ENCODE peak calls at places on chromosomes 3 and 15, in eight cellular contexts. U is AG04449, E is foreskin fibroblast, P is AG09319, D is germinal center, S is NCI-H460, I is omental fat pad, Y is anterior cingulate cortex. V is an unnamed sample.

GRCh38 chr3:171532294-171532693 is 72.1 kb upstream of the TNIK start:
- DNase-seq in I (no peak), S (no peak), U (no peak), Y (no peak), P (no peak), D (no peak), E (no peak), V (no peak)

GRCh38 chr3:123642182-123642956 is 57.5 kb upstream of the HACD2 start:
- DNase-seq in D (peak; percentile 78), I (peak; percentile 50), E (peak; percentile 93), P (peak; percentile 68), U (peak; percentile 56), Y (peak; percentile 25), S (peak; percentile 65), V (peak; percentile 79)

GRCh38 chr3:39528844-39529243 is 61.4 kb downstream of the MOBP start:
- DNase-seq in S (no peak), P (no peak), Y (no peak), D (no peak), I (no peak), U (no peak), E (no peak), V (no peak)

GRCh38 chr3:29335438-29335837 is 54.6 kb downstream of the RBMS3 start:
- DNase-seq in S (peak; percentile 81), D (no peak), Y (no peak), I (peak; percentile 42), U (peak; percentile 98), E (peak; percentile 97), P (peak; percentile 95), V (no peak)

GRCh38 chr15:58715266-58715917 is 34.1 kb downstream of the ADAM10 start:
- DNase-seq in P (no peak), U (no peak), D (no peak), S (no peak), Y (no peak), I (no peak), E (no peak), V (no peak)

GRCh38 chr15:51796777-51797474 is 32.5 kb upstream of the TMOD3 start:
- DNase-seq in Y (no peak), U (no peak), P (no peak), I (no peak), S (peak; percentile 72), D (no peak), E (peak; percentile 38), V (no peak)

GRCh38 chr15:60963557-60963956 is 265.5 kb downstream of the RORA start:
- DNase-seq in U (no peak), Y (no peak), I (no peak), D (no peak), E (no peak), S (no peak), P (no peak), V (no peak)

GRCh38 chr3:195172285-195172684 is 98.7 kb downstream of the XXYLT1 start:
- DNase-seq in D (no peak), E (no peak), I (no peak), P (no peak), U (no peak), Y (no peak), S (no peak), V (no peak)

GRCh38 chr15:51382787-51383186 is 41.3 kb downstream of the GLDN start:
- DNase-seq in E (peak; percentile 77), S (peak; percentile 17), Y (no peak), D (peak; percentile 20), I (no peak), U (no peak), P (peak; percentile 27), V (peak; percentile 55)

GRCh38 chr3:150870406-150870805 is 34.8 kb downstream of the MINDY4B start:
- DNase-seq in Y (no peak), D (no peak), I (no peak), S (no peak), U (peak; percentile 55), P (no peak), E (peak; percentile 58), V (no peak)

GRCh38 chr15:60390931-60391501 is 6.8 kb downstream of the ANXA2 start:
- DNase-seq in Y (no peak), D (no peak), E (peak; percentile 95), P (peak; percentile 80), S (peak; percentile 96), U (no peak), I (no peak), V (no peak)

GRCh38 chr3:39855517-39855916 is 46.1 kb downstream of the MYRIP start:
- DNase-seq in Y (no peak), D (no peak), S (no peak), E (no peak), P (no peak), I (no peak), U (no peak), V (no peak)

GRCh38 chr15:92657486-92657885 is 1.9 kb upstream of the FAM174B start:
- DNase-seq in E (no peak), D (no peak), I (no peak), U (no peak), P (no peak), Y (no peak), S (no peak), V (no peak)

GRCh38 chr3:126704494-126705214 is 614 bp downstream of the CHCHD6 start:
- DNase-seq in I (no peak), Y (no peak), P (no peak), S (no peak), D (no peak), U (no peak), E (peak; percentile 36), V (no peak)

GRCh38 chr15:77568960-77569646 is 63.6 kb downstream of the LINGO1 start:
- DNase-seq in I (peak; percentile 36), S (no peak), E (peak; percentile 38), Y (no peak), P (no peak), U (no peak), D (no peak), V (no peak)

GRCh38 chr3:42490243-42490642 is 12.2 kb upstream of the VIPR1 start:
- DNase-seq in D (no peak), P (no peak), S (no peak), Y (no peak), E (no peak), I (no peak), U (no peak), V (peak; percentile 50)

GRCh38 chr15:70528270-70528706 is 235.1 kb downstream of the UACA start:
- DNase-seq in U (no peak), Y (no peak), P (no peak), S (no peak), D (peak; percentile 59), E (no peak), I (no peak), V (peak; percentile 74)

GRCh38 chr3:60696559-60697125 is 554.6 kb downstream of the FHIT start:
- DNase-seq in P (no peak), Y (no peak), D (no peak), S (no peak), I (no peak), U (no peak), E (no peak), V (no peak)

GRCh38 chr3:50464578-50464977 is 38.9 kb downstream of the CACNA2D2 start:
- DNase-seq in P (no peak), E (no peak), Y (no peak), U (no peak), S (no peak), D (no peak), I (no peak), V (no peak)

GRCh38 chr15:87493803-87494202 is 762.7 kb downstream of the NTRK3 start:
- DNase-seq in U (no peak), P (no peak), S (no peak), I (no peak), E (no peak), D (no peak), Y (no peak), V (no peak)

GRCh38 chr3:49785565-49786356 is 581 bp downstream of the IP6K1 start:
- DNase-seq in D (peak; percentile 40), E (peak; percentile 61), I (no peak), P (no peak), U (no peak), Y (no peak), S (no peak), V (no peak)

GRCh38 chr3:96101013-96101412 is 713.4 kb upstream of the EPHA6 start:
- DNase-seq in E (no peak), S (no peak), I (no peak), U (no peak), D (no peak), P (no peak), Y (no peak), V (no peak)

GRCh38 chr15:99058421-99058870 is 46.4 kb upstream of the SYNM start:
- DNase-seq in Y (no peak), U (no peak), P (no peak), I (no peak), S (no peak), D (no peak), E (no peak), V (no peak)

GRCh38 chr3:175255698-175256097 is 396.6 kb downstream of the NAALADL2 start:
- DNase-seq in E (peak; percentile 92), U (no peak), D (no peak), S (no peak), Y (no peak), I (no peak), P (no peak), V (no peak)

GRCh38 chr3:147521646-147522045 is 112.5 kb downstream of the ZIC1 start:
- DNase-seq in U (peak; percentile 12), S (no peak), Y (no peak), D (no peak), P (no peak), E (peak; percentile 52), I (no peak), V (no peak)

GRCh38 chr3:139679218-139679617 is 1.4 kb upstream of the NMNAT3 start:
- DNase-seq in Y (no peak), P (no peak), D (no peak), I (no peak), U (no peak), E (no peak), S (no peak), V (no peak)

GRCh38 chr3:108100906-108101305 is 10.1 kb upstream of the CD47 start:
- DNase-seq in S (no peak), I (no peak), Y (no peak), E (no peak), P (no peak), D (peak; percentile 36), U (no peak), V (peak; percentile 68)

GRCh38 chr3:128505771-128506170 is 12.8 kb upstream of the GATA2 start:
- DNase-seq in U (no peak), Y (no peak), I (no peak), E (no peak), P (no peak), S (no peak), D (no peak), V (no peak)

GRCh38 chr15:80179025-80179759 is 26.4 kb downstream of the FAH start:
- DNase-seq in E (peak; percentile 95), P (peak; percentile 61), D (no peak), I (no peak), S (peak; percentile 20), Y (no peak), U (peak; percentile 59), V (no peak)

GRCh38 chr3:190064112-190064511 is 56.6 kb downstream of the P3H2 start:
- DNase-seq in S (no peak), U (peak; percentile 76), Y (no peak), I (no peak), D (no peak), P (peak; percentile 67), E (peak; percentile 86), V (no peak)

GRCh38 chr3:123039178-123039577 is 11.6 kb upstream of the SEMA5B start:
- DNase-seq in P (no peak), D (no peak), S (no peak), I (no peak), Y (no peak), E (no peak), U (no peak), V (no peak)

GRCh38 chr3:43616034-43616433 is 5.8 kb downstream of the ANO10 start:
- DNase-seq in P (no peak), I (no peak), E (no peak), Y (no peak), U (no peak), S (no peak), D (no peak), V (no peak)

GRCh38 chr3:131532645-131533044 is 29.9 kb upstream of the MRPL3 start:
- DNase-seq in P (no peak), D (no peak), E (no peak), I (no peak), Y (no peak), S (no peak), U (no peak), V (no peak)